ENCODE peak calls at places on chromosomes 16 and 17, in five cellular contexts. R, F, P, G and M are unnamed samples.

GRCh38 chr17:79984877-79985276 is 50.8 kb downstream of the TBC1D16 start:
- DNase-seq in G (no peak), P (no peak), R (peak; percentile 67), F (peak; percentile 73), M (no peak)

GRCh38 chr17:80428363-80428762 is 13.4 kb downstream of the ENDOV start:
- DNase-seq in R (peak; percentile 72), F (no peak), G (no peak), P (no peak), M (no peak)

GRCh38 chr16:85437161-85438052 is 175.7 kb upstream of the GSE1 start:
- DNase-seq in R (no peak), P (no peak), G (no peak), F (peak; percentile 87), M (peak; percentile 89)

GRCh38 chr17:75808905-75809621 is 24.5 kb downstream of the UNK start:
- DNase-seq in G (no peak), R (peak; percentile 55), P (no peak), F (peak; percentile 49), M (no peak)

GRCh38 chr16:57994778-57995177 is 5.7 kb downstream of the ZNF319 start:
- DNase-seq in P (peak; percentile 58), R (peak; percentile 92), G (peak; percentile 28), F (peak; percentile 84), M (peak; percentile 77)

GRCh38 chr17:56545056-56545455 is 48.4 kb upstream of the NOG start:
- DNase-seq in G (no peak), R (no peak), P (no peak), F (no peak), M (no peak)

GRCh38 chr16:88806491-88807111 is 3.0 kb downstream of the CDT1 start:
- DNase-seq in F (no peak), R (no peak), G (no peak), P (no peak), M (no peak)

GRCh38 chr16:53732296-53732929 is 28.5 kb downstream of the FTO start:
- DNase-seq in P (peak; percentile 95), G (no peak), R (no peak), F (no peak), M (peak; percentile 93)

GRCh38 chr17:27456681-27457404 is 595 bp downstream of the KSR1 start:
- DNase-seq in F (peak; percentile 65), G (no peak), R (peak; percentile 87), P (no peak), M (no peak)

GRCh38 chr17:81537856-81538555 is 9.8 kb downstream of the FSCN2 start:
- DNase-seq in F (no peak), R (no peak), P (no peak), G (no peak), M (no peak)

DNA sequence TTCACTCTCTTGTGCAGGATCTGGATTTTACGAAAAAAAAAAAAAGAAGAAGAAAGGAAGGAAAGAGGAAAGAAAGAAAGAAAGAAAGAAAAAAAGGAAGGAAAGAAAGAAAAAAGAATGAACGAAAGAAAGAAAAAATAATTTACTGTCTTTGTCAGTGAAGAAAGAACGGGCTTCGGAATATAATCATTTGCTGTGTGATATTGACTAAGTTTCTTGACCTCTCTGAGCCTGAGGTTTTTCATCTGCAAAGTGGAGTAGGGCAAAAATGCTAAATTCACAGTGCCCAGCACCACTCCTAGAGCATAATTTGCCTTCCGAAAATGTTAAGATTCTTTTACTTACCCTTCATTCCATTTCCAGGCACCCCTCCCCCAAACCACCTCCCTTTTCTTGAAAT is 333 bp upstream of the CCR10 start:
- DNase-seq in P (no peak), G (no peak), R (no peak), F (no peak), M (no peak)
- H3K4me3 ChIP-seq in P (peak overlapping the region; percentile 55), G (peak overlapping the region; percentile 35), R (no peak overlapping the region), F (peak overlapping the region; percentile 77), M (peak overlapping the region; percentile 42)

DNA sequence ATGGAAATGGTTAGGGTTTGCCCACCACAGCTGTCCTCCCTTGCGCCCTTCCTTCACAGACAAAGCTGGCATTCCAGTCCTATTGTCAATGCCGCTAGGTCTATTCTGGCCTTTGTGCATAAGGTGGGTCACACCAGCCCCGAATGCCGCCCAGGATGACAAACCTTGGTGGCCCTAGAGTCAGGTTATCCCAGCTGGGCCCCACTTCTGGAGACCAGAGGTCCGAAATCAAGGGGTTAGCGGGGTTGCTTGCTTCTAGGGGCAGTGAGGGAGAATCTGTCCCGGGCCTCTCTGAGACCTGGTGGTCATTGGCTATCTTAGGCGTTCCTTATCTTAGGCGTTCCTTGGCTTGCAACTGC is 472.1 kb downstream of the SOX9 start:
- DNase-seq in F (no peak), R (no peak), P (no peak), G (no peak), M (no peak)
- H3K27me3 ChIP-seq in F (peaks cover 46% of the 10 kb centered on the region), R (peaks cover 74% of the 10 kb centered on the region), P (no peaks in the 10 kb centered on the region), G (no peaks in the 10 kb centered on the region), M (no peaks in the 10 kb centered on the region)

GRCh38 chr16:87172632-87173031 is 144.6 kb downstream of the C16orf95 start:
- DNase-seq in F (peak; percentile 78), P (no peak), R (no peak), G (no peak), M (no peak)
- TF ChIP-seq CTCF in F (peak; percentile 76), P (peak; percentile 16), R (no peak), G (no peak), M (peak; percentile 12)

DNA sequence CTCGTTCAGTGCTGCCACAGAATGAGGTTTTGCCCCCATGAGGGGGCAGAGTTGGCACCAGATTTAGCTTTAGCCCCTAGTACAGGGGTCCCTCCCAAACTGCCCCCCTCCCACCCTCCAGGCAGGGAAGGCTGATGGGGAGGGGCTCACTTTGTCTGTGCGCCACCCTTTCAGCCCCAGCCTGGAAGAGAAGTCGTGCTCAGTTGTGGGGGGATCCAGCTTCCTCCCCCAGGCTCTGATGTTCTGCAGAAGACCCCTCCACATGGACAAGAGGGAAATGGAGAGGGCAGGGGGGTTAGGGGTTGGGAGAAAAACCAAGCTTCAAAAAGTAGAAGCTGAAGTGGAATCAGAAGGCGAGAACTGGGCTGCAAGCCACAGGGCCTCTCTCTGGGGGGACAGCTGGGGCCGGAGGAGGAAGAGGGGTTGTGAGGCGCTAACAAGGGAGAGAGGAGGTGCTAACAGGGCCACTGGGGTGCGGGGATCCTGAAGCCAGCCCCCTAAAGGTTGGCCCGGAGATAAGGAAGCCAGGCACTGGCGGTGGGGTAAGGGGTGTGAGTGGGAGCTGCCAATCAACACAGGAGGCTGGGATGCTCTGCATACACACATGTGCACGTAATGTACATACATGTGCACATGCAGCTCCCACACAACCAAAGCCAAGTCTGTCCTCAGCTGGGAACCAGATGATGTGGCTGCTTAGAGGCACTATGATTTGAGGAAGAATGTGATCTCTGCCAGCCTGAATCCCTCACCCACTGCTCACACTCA is 7.0 kb upstream of the TMEM92 start:
- DNase-seq in F (peak; percentile 59), P (peak; percentile 11), R (peak; percentile 56), G (no peak), M (peak; percentile 42)
- H3K4me3 ChIP-seq in F (no peak overlapping the region), P (no peak overlapping the region), R (no peak overlapping the region), G (no peak overlapping the region), M (no peak overlapping the region)

GRCh38 chr16:2025251-2025650 is 1.5 kb upstream of the NHERF2 start:
- DNase-seq in R (peak; percentile 75), P (no peak), F (no peak), G (no peak), M (no peak)

GRCh38 chr16:2025878-2026460 is 733 bp upstream of the NHERF2 start:
- DNase-seq in F (no peak), G (no peak), R (peak; percentile 65), P (no peak), M (no peak)

GRCh38 chr16:2024026-2024425 is 2.7 kb upstream of the NHERF2 start:
- DNase-seq in G (no peak), F (no peak), P (no peak), R (peak; percentile 75), M (no peak)

GRCh38 chr16:2022723-2023097 is 3.1 kb downstream of the NPW start:
- DNase-seq in P (no peak), G (no peak), R (no peak), F (peak; percentile 92), M (peak; percentile 66)

GRCh38 chr16:2023098-2023925 is 3.4 kb upstream of the NHERF2 start:
- DNase-seq in R (peak; percentile 99), P (peak; percentile 61), G (peak; percentile 94), F (peak; percentile 98), M (peak; percentile 93)
- H3K27me3 ChIP-seq in R (peaks cover 81% of the 10 kb centered on the region), P (no peaks in the 10 kb centered on the region), G (no peaks in the 10 kb centered on the region), F (peaks cover 40% of the 10 kb centered on the region), M (no peaks in the 10 kb centered on the region)

GRCh38 chr16:29899516-29900101 is at the start of gene SEZ6L2:
- DNase-seq in F (peak; percentile 97), G (no peak), R (no peak), P (peak; percentile 91), M (peak; percentile 89)
- TF ChIP-seq CTCF in F (peak; percentile 71), G (no peak), R (no peak), P (peak; percentile 68), M (peak; percentile 31)

DNA sequence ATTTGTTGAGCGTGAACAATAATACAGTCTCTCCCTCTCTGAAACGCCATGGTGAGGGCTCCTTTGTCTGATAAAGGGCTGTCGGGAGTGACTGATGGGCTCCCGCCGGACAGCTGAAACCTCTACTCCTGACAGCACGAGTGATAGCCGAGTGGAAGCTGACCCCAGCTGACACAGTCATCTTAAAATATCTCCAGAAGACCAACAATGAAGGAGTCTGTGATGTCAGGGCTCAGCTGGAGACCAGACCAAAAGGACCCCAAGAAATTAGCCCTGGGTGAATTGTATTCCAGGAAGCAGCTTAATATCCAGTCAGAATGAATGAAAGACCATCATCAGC is 22.4 kb downstream of the CCDC182 start:
- DNase-seq in P (no peak), G (no peak), F (no peak), R (no peak), M (no peak)
- H3K4me3 ChIP-seq in P (no peak overlapping the region), G (no peak overlapping the region), F (no peak overlapping the region), R (no peak overlapping the region), M (no peak overlapping the region)

GRCh38 chr17:35515027-35515426 is 22.5 kb downstream of the SLFN12L start:
- DNase-seq in G (no peak), R (no peak), P (no peak), F (no peak), M (no peak)
- H3K27me3 ChIP-seq in G (no peaks in the 10 kb centered on the region), R (peaks cover 7% of the 10 kb centered on the region), P (peaks cover 60% of the 10 kb centered on the region), F (no peaks in the 10 kb centered on the region), M (no peaks in the 10 kb centered on the region)